ENCODE peak calls at places on chromosomes 13 and 19, in four cellular contexts. One of them, this sample, is unnamed.

GRCh38 chr13:113305208-113305607 is 8.2 kb downstream of the LAMP1 start:
- DNase-seq in ascending aorta: no peak
- DNase-seq in progenitor cell of endocrine pancreas: no peak
- DNase-seq in upper lobe of right lung: no peak
- DNase-seq in this sample: no peak

GRCh38 chr19:50449236-50449899 is 16.7 kb downstream of the MYBPC2 start:
- DNase-seq in ascending aorta: no peak
- DNase-seq in progenitor cell of endocrine pancreas: no peak
- DNase-seq in upper lobe of right lung: no peak
- DNase-seq in this sample: no peak

GRCh38 chr13:26977541-26977940 is 194.1 kb downstream of the USP12 start:
- DNase-seq in ascending aorta: no peak
- DNase-seq in progenitor cell of endocrine pancreas: no peak
- DNase-seq in upper lobe of right lung: no peak
- DNase-seq in this sample: peak

GRCh38 chr13:99085846-99086148 is 107.9 kb upstream of the DOCK9 start:
- DNase-seq in ascending aorta: no peak
- DNase-seq in progenitor cell of endocrine pancreas: no peak
- DNase-seq in upper lobe of right lung: no peak
- DNase-seq in this sample: no peak

GRCh38 chr13:48263196-48263595 is 30.2 kb downstream of the ITM2B start:
- DNase-seq in ascending aorta: no peak
- DNase-seq in progenitor cell of endocrine pancreas: no peak
- DNase-seq in upper lobe of right lung: no peak
- DNase-seq in this sample: no peak

GRCh38 chr13:51944428-51944827 is 66.8 kb downstream of the ATP7B start:
- DNase-seq in ascending aorta: no peak
- DNase-seq in progenitor cell of endocrine pancreas: no peak
- DNase-seq in upper lobe of right lung: no peak
- DNase-seq in this sample: no peak

GRCh38 chr13:60261432-60262351 is 98.0 kb upstream of the DIAPH3 start:
- DNase-seq in ascending aorta: no peak
- DNase-seq in progenitor cell of endocrine pancreas: peak
- DNase-seq in upper lobe of right lung: no peak
- DNase-seq in this sample: no peak

GRCh38 chr13:98825659-98826058 is 73.2 kb upstream of the SLC15A1 start:
- DNase-seq in ascending aorta: no peak
- DNase-seq in progenitor cell of endocrine pancreas: no peak
- DNase-seq in upper lobe of right lung: no peak
- DNase-seq in this sample: no peak

GRCh38 chr19:33376423-33376822 is 2.9 kb downstream of the CEBPG start:
- DNase-seq in ascending aorta: no peak
- DNase-seq in progenitor cell of endocrine pancreas: no peak
- DNase-seq in upper lobe of right lung: no peak
- DNase-seq in this sample: no peak

GRCh38 chr19:40139533-40140287 is 49.0 kb upstream of the ZNF780A start:
- DNase-seq in ascending aorta: no peak
- DNase-seq in progenitor cell of endocrine pancreas: no peak
- DNase-seq in upper lobe of right lung: no peak
- DNase-seq in this sample: peak

GRCh38 chr13:45846681-45847080 is 4.9 kb downstream of the SIAH3 start:
- DNase-seq in ascending aorta: no peak
- DNase-seq in progenitor cell of endocrine pancreas: no peak
- DNase-seq in upper lobe of right lung: no peak
- DNase-seq in this sample: no peak

GRCh38 chr19:17234911-17235617 is 9.0 kb downstream of the OCEL1 start:
- DNase-seq in ascending aorta: no peak
- DNase-seq in progenitor cell of endocrine pancreas: no peak
- DNase-seq in upper lobe of right lung: no peak
- DNase-seq in this sample: peak

GRCh38 chr19:45186509-45187334 is 8.1 kb downstream of the BLOC1S3 start:
- DNase-seq in ascending aorta: no peak
- DNase-seq in progenitor cell of endocrine pancreas: no peak
- DNase-seq in upper lobe of right lung: no peak
- DNase-seq in this sample: no peak

GRCh38 chr13:113630804-113631203 is 27.2 kb downstream of the ATP4B start:
- DNase-seq in ascending aorta: no peak
- DNase-seq in progenitor cell of endocrine pancreas: no peak
- DNase-seq in upper lobe of right lung: peak
- DNase-seq in this sample: no peak

GRCh38 chr19:38210458-38210987 is 13.5 kb downstream of the DPF1 start:
- DNase-seq in ascending aorta: no peak
- DNase-seq in progenitor cell of endocrine pancreas: peak
- DNase-seq in upper lobe of right lung: no peak
- DNase-seq in this sample: no peak

GRCh38 chr13:38686635-38687245 is at the start of gene FREM2:
- DNase-seq in ascending aorta: no peak
- DNase-seq in progenitor cell of endocrine pancreas: peak
- DNase-seq in upper lobe of right lung: peak
- DNase-seq in this sample: no peak

DNA sequence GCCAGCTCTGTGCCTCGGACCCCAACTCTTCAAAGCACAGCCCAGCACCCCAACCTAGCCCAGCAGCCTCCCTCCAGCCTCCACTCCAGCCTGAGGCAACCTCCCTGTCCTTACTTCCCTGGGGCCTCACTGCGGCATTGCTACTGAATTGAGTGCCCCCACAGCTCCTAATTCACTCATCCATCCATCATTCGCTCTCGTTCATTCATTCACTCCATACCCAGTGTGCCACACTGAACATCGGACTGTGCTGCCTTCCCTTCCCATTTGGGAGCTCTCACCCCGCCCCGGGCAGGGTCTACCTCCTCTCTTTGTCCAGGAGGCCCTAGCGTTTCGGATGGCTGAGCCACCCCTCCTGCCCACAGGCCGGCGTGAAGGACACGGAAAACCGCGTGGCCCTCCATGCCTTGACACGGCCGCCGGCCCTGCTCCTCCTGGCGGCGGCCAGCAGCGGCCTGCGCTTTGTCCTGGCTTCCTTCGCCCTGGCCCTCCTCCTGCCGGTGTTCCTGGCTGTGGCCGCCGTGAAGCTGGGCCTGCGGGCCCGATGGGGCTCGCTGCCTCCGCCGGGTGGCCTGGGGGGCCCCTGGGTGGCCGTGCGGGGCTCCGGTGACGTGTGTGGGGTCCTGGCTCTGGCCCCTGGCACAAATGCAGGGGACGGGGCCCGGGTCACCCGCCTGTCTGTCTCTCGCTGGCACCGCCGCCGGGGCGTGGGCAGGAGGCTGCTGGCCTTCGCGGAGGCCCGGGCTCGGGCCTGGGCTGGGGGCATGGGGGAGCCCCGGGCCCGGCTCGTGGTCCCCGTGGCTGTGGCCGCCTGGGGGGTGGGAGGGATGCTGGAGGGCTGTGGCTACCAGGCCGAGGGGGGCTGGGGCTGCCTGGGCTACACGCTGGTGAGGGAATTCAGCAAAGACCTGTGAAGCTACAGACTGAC is 1.3 kb downstream of the NAT14 start:
- DNase-seq in ascending aorta: no peak
- DNase-seq in progenitor cell of endocrine pancreas: no peak
- DNase-seq in upper lobe of right lung: no peak
- DNase-seq in this sample: no peak
- TF ChIP-seq CTCF in ascending aorta: no peak
- TF ChIP-seq CTCF in progenitor cell of endocrine pancreas: no peak
- TF ChIP-seq CTCF in upper lobe of right lung: no peak
- TF ChIP-seq CTCF in this sample: no peak

DNA sequence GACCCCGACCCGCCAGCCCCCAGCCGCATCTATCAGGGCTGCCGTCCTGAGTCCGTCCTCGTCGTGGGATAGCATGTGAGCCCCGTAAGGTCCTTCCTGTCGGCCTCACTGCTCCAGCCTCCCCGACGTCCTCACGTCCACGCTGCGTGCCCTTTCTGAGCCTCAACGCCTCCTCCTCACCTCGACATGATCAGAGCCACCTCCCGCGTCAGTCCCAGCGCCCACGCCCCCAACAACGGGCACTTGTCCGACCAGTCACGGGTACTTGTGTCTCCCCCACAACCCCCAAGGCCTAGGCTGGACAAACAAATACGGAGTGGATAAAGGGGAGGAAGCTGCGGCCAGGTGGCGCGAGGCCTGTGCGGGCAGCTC is 665 bp downstream of the ZNF497 start:
- DNase-seq in ascending aorta: no peak
- DNase-seq in progenitor cell of endocrine pancreas: peak
- DNase-seq in upper lobe of right lung: peak
- DNase-seq in this sample: peak
- TF ChIP-seq CTCF in ascending aorta: no peak
- TF ChIP-seq CTCF in progenitor cell of endocrine pancreas: no peak
- TF ChIP-seq CTCF in upper lobe of right lung: no peak
- TF ChIP-seq CTCF in this sample: no peak

GRCh38 chr19:6167115-6167514 is 31.6 kb downstream of the ACSBG2 start:
- DNase-seq in ascending aorta: no peak
- DNase-seq in progenitor cell of endocrine pancreas: no peak
- DNase-seq in upper lobe of right lung: no peak
- DNase-seq in this sample: no peak

GRCh38 chr19:6161271-6161850 is 25.9 kb downstream of the ACSBG2 start:
- DNase-seq in ascending aorta: no peak
- DNase-seq in progenitor cell of endocrine pancreas: no peak
- DNase-seq in upper lobe of right lung: peak
- DNase-seq in this sample: peak

DNA sequence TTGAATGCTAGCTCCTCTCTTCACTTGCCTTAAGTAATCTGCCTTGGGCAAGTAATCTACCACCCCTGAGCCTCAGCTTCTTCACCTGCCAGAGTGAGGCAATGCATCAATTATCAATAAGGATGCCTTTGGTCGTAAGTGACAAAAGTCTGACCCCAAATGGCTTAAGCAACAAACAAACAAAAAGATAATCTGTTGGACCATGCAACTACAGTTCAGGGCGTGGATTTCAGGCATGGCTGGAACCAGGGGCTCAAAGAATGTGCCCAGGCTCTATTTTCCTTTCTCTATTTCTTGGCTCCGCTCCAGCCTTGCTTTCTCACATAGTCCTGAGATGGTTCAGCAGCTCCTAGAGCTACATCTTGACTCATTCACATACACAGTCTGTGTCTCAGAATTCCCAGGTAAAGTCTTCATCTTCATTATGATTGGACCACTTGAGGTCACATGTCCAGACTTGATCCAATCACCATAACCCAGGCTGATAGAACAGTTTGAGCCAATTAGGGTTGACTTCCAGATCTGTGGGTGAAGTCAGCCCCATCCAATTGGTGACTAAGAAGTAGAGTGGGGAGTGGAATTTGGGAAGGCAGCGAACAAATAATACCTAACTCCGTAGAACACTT is 29.6 kb downstream of the ACSBG2 start:
- DNase-seq in ascending aorta: no peak
- DNase-seq in progenitor cell of endocrine pancreas: no peak
- DNase-seq in upper lobe of right lung: no peak
- DNase-seq in this sample: no peak
- TF ChIP-seq CTCF in ascending aorta: no peak
- TF ChIP-seq CTCF in progenitor cell of endocrine pancreas: no peak
- TF ChIP-seq CTCF in upper lobe of right lung: no peak
- TF ChIP-seq CTCF in this sample: no peak

DNA sequence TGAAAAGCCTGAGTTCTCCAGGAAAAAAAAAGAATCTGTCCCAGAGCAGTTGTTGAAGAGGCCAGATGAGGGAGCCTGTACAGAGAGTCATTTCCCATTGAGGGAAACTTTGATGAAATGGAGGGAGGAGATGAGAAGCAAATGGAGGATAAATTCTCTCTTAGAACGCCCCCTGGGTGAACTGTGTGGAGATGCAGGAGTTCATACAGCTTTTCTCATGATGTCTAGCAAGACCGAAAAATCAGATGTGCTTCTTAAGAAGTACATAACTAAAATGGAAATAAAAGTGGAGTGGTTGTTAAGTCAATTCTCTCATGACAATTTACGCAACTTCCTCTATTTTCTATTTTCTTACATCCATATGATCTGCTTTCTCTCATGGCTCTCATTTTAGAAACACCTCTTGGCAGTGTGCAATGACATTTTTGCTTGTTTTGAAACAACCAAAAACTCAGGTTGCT is 1263.1 kb downstream of the PCDH9 start:
- DNase-seq in ascending aorta: no peak
- DNase-seq in progenitor cell of endocrine pancreas: no peak
- DNase-seq in upper lobe of right lung: no peak
- DNase-seq in this sample: no peak
- TF ChIP-seq CTCF in ascending aorta: no peak
- TF ChIP-seq CTCF in progenitor cell of endocrine pancreas: peak
- TF ChIP-seq CTCF in upper lobe of right lung: no peak
- TF ChIP-seq CTCF in this sample: no peak

DNA sequence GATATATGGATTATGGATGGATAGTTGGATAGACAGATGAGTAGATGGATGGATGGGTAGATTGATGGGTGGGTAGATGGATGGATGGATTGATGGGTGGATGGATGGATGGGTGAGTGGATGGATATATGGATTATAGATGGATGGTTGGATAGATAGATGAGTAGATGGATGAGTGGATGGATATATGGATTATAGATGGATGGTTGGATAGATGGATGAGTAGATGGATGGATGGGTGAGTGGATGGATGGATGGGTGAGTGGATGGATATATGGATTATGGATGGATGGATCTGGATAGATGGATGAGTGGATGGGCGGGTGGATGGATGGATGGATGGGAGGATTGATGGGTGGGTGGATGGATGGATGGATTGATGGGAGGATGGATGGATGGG is 36.4 kb upstream of the TNFAIP8L1 start:
- DNase-seq in ascending aorta: no peak
- DNase-seq in progenitor cell of endocrine pancreas: no peak
- DNase-seq in upper lobe of right lung: no peak
- DNase-seq in this sample: no peak
- TF ChIP-seq CTCF in ascending aorta: no peak
- TF ChIP-seq CTCF in progenitor cell of endocrine pancreas: no peak
- TF ChIP-seq CTCF in upper lobe of right lung: no peak
- TF ChIP-seq CTCF in this sample: no peak

GRCh38 chr19:43766755-43767043 is 11.9 kb upstream of the SMG9 start:
- DNase-seq in ascending aorta: no peak
- DNase-seq in progenitor cell of endocrine pancreas: no peak
- DNase-seq in upper lobe of right lung: no peak
- DNase-seq in this sample: no peak
- TF ChIP-seq CTCF in ascending aorta: no peak
- TF ChIP-seq CTCF in progenitor cell of endocrine pancreas: no peak
- TF ChIP-seq CTCF in upper lobe of right lung: no peak
- TF ChIP-seq CTCF in this sample: no peak

GRCh38 chr19:42634409-42635232 is 39.9 kb upstream of the CEACAM8 start:
- DNase-seq in ascending aorta: no peak
- DNase-seq in progenitor cell of endocrine pancreas: no peak
- DNase-seq in upper lobe of right lung: no peak
- DNase-seq in this sample: peak
- TF ChIP-seq CTCF in ascending aorta: no peak
- TF ChIP-seq CTCF in progenitor cell of endocrine pancreas: no peak
- TF ChIP-seq CTCF in upper lobe of right lung: peak
- TF ChIP-seq CTCF in this sample: peak

GRCh38 chr19:20385056-20385455 is 180.5 kb downstream of the ZNF737 start:
- DNase-seq in ascending aorta: no peak
- DNase-seq in progenitor cell of endocrine pancreas: no peak
- DNase-seq in upper lobe of right lung: no peak
- DNase-seq in this sample: no peak
- TF ChIP-seq CTCF in ascending aorta: no peak
- TF ChIP-seq CTCF in progenitor cell of endocrine pancreas: no peak
- TF ChIP-seq CTCF in upper lobe of right lung: no peak
- TF ChIP-seq CTCF in this sample: no peak